ENCODE peak calls at places on chromosomes 13 and 19, in six cellular contexts. A is transverse colon; N is endodermal cell; E is CD4-positive, CD25-positive, alpha-beta regulatory T cell; X is CD8-positive, alpha-beta T cell; D is SK-N-SH. K is an unnamed sample. For H3K36me3 and H3K4me1, the result is how much of the 10 kb centered on the place peaks cover.

GRCh38 chr13:78131811-78132210 is 213.2 kb upstream of the EDNRB start:
- DNase-seq in A (no peak), N (no peak), E (no peak), X (no peak), D (no peak), K (no peak)

GRCh38 chr19:4061178-4061682 is 5.5 kb downstream of the ZBTB7A start:
- DNase-seq in A (peak), N (no peak), E (no peak), X (no peak), D (no peak), K (peak)

GRCh38 chr19:27974082-27974513 is 1238.9 kb downstream of the UQCRFS1 start:
- DNase-seq in A (peak), N (peak), E (no peak), X (no peak), D (peak), K (no peak)

GRCh38 chr13:101416181-101417042 is at the start of gene NALCN:
- DNase-seq in A (no peak), N (peak), E (no peak), X (no peak), D (peak), K (no peak)

GRCh38 chr19:3653865-3654513 is 27.4 kb upstream of the CACTIN start:
- DNase-seq in A (no peak), N (peak), E (no peak), X (peak), D (no peak), K (no peak)

GRCh38 chr13:33751151-33751550 is 66.8 kb upstream of the RFC3 start:
- DNase-seq in A (no peak), N (no peak), E (no peak), X (no peak), D (no peak), K (no peak)

GRCh38 chr13:48625396-48626076 is 28.2 kb upstream of the CYSLTR2 start:
- DNase-seq in A (no peak), N (no peak), E (no peak), X (no peak), D (no peak), K (no peak)

GRCh38 chr19:54573330-54573872 is at the start of gene LILRA2:
- DNase-seq in A (no peak), N (no peak), E (no peak), X (no peak), D (no peak), K (no peak)

DNA sequence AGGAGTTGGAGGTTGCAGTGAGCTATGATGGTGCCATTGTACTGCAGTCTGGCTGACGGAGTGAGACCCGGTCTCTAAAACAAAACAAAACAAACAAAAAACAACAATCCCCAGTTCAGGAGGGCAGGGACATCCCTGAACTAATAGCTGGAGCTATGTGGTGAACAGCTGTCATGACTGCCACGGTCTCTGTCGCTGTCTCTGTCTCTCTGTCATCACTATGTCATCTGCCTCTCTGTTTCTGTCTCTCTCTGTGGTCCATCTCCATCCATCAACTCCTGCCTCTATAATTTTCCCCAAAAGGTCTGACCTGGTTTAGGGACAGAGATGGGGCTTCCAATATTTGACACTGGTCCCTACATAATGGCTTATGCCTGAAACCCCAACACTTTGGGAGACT is 7.4 kb downstream of the ITPKC start:
- DNase-seq in A (no peak), N (no peak), E (no peak), X (no peak), D (no peak), K (no peak)
- H3K27ac ChIP-seq in A (no peak), N (no peak), E (no peak), X (no peak), D (no peak), K (no peak)

GRCh38 chr19:16206637-16207036 is 8.9 kb downstream of the AP1M1 start:
- DNase-seq in A (no peak), N (no peak), E (no peak), X (peak), D (peak), K (no peak)
- H3K36me3 ChIP-seq in A (under half), N (half or more), E (half or more), X (under half), D (under half), K (under half)

DNA sequence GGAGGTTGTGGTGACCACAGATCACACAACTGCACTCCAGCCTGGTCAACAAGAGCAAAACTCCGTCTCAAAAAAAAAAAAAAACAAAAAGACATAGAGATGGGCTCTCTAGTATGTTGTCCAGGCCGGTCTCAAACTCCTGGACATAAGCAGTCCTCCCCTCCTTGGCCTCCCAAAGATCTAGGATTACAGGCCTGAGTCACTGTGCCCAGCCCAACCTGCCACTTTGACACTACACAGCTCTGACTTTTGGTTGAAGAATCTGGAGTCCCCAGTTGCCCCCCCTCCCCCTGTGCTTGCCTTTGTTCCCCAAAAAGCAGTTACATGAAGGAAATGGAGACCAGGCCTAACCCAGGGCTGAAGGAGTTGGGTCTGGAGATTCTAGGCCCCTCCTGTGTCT is 12.9 kb downstream of the CARM1 start:
- DNase-seq in A (peak), N (no peak), E (no peak), X (no peak), D (no peak), K (no peak)
- H3K4me1 ChIP-seq in A (half or more), N (under half), E (under half), X (under half), D (under half), K (under half)

DNA sequence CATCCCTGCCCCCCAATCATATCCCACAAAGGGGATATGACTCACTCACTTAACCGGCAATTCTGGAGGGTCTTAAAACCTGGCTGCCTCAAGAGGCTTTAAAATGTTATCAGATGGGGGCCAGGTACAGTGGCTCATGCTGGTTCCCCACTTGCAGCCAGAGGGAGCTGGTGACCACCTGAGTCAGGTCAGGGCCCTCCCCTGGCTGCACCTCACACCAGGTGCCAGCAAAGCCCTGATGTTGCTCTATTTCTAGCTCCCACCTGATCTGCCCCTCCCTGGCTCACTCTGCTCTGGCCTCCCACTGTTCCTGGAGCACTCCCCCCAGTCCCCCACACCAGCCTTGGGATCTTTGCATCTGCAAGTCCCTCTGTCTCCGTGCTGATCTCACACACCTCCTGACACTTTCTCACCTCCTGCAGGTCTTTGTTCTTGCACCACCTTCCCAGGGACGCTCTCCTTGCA is 14.2 kb downstream of the HPN start:
- DNase-seq in A (no peak), N (peak), E (no peak), X (peak), D (no peak), K (no peak)
- H3K27ac ChIP-seq in A (no peak), N (no peak), E (no peak), X (no peak), D (no peak), K (no peak)

GRCh38 chr19:47498561-47498960 is 14.5 kb upstream of the KPTN start:
- DNase-seq in A (no peak), N (no peak), E (no peak), X (no peak), D (no peak), K (no peak)
- H3K36me3 ChIP-seq in A (under half), N (under half), E (half or more), X (under half), D (under half), K (under half)

GRCh38 chr19:1883784-1884183 is 1.5 kb downstream of the ABHD17A start:
- DNase-seq in A (no peak), N (no peak), E (no peak), X (peak), D (no peak), K (peak)

GRCh38 chr19:1882786-1883692 is 2.3 kb downstream of the ABHD17A start:
- DNase-seq in A (no peak), N (no peak), E (no peak), X (no peak), D (no peak), K (no peak)

GRCh38 chr19:1884291-1884718 is 991 bp downstream of the ABHD17A start:
- DNase-seq in A (peak), N (peak), E (no peak), X (peak), D (no peak), K (peak)

GRCh38 chr19:1882089-1882785 is 3.1 kb downstream of the ABHD17A start:
- DNase-seq in A (peak), N (no peak), E (peak), X (peak), D (no peak), K (peak)

DNA sequence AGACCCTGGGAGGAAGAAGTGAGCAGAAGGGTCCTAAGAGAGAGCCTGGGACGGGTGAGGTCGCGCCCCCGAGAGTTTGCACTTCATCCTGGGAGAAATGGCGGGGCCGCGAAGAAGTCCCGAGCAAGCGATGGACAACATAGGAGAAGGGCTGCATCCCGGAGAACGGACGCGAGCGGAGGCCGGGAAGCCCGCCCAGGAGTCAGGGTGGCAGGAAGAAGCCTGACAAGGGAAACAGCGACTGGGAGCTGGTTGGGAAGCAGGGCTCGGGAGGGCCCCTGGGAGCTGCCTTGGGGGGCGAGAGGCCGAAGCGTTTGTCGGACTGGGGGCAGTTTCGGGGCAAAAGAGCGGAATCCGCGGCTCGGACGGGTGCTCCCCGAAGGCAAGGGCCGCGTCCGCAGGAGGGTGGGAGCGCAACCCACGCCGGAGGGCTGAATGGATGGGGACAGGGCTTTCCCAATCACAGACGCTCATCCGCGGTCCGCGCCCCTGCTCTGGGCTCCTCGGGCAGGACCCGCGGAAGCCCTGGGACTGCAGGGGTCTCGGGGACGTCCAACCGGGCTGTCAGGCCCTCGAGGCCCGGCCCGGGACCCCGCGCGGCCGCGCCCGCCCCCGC is 469 bp downstream of the ABHD17A start:
- DNase-seq in A (no peak), N (peak), E (no peak), X (no peak), D (peak), K (no peak)
- H3K4me1 ChIP-seq in A (under half), N (under half), E (under half), X (under half), D (under half), K (under half)

DNA sequence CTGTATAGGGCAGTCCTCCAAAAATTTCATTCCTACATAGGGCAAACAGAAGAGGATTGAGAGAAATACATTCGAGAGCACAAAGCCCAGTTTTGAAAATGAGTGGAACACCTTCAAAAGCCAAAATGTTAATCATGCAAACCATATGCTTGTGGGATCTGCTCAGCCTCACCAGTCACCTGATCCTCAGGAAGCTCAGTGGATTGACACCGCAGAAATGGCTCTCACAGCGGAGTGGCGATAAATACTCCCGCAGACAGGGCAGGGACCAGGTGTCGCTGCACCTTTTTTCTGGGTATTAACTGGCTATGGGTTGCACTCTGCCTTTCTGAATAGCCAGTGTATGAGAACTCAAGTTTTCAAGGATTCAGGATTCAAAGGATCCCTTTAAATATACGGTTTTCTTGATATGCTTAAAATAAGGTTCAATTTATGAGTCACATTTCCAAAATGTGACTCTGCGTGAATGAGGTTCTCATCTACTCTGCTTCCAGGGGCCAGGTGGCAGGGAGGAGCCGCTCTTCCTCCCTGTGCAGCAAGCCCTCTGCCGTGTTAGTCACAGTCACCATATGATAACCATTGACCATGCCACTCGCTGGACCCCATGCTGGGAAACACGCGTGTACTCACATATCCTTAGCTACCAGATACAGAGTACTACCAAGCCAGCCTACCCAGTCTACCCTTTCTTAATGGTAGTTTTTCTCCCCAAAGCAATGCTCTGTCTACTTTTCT is 18.3 kb upstream of the DHRS12 start:
- DNase-seq in A (no peak), N (no peak), E (no peak), X (peak), D (no peak), K (no peak)
- H3K27ac ChIP-seq in A (no peak), N (no peak), E (peak), X (peak), D (no peak), K (no peak)

GRCh38 chr19:30071871-30072270 is 129.8 kb downstream of the URI1 start:
- DNase-seq in A (peak), N (peak), E (no peak), X (no peak), D (no peak), K (no peak)
- H3K36me3 ChIP-seq in A (under half), N (under half), E (under half), X (under half), D (under half), K (under half)